ENCODE peak calls at places on chromosomes 3 and 15, in four cellular contexts. W is AG04450, O is aorta, T is brain microvascular endothelial cell. U is an unnamed sample.

GRCh38 chr15:88142141-88142540 is 114.4 kb downstream of the NTRK3 start:
- DNase-seq in W (no peak), O (no peak), T (no peak), U (no peak)

GRCh38 chr3:5138214-5138981 is 16.3 kb downstream of the ARL8B start:
- DNase-seq in W (no peak), O (no peak), T (no peak), U (no peak)

GRCh38 chr15:60844431-60845174 is 365.7 kb upstream of the ICE2 start:
- DNase-seq in W (no peak), O (no peak), T (no peak), U (no peak)

GRCh38 chr15:57406040-57406772 is 29.9 kb downstream of the CGNL1 start:
- DNase-seq in W (no peak), O (no peak), T (no peak), U (no peak)

GRCh38 chr3:131053021-131053420 is 26.3 kb downstream of the NEK11 start:
- DNase-seq in W (no peak), O (no peak), T (no peak), U (no peak)

GRCh38 chr3:29409409-29409808 is 128.5 kb downstream of the RBMS3 start:
- DNase-seq in W (no peak), O (no peak), T (peak; percentile 74), U (no peak)

GRCh38 chr3:154548341-154548740 is 118.4 kb upstream of the GPR149 start:
- DNase-seq in W (no peak), O (no peak), T (no peak), U (no peak)

GRCh38 chr3:107979538-107979937 is 111.3 kb downstream of the CD47 start:
- DNase-seq in W (no peak), O (no peak), T (no peak), U (no peak)

GRCh38 chr15:80173022-80173759 is 20.4 kb downstream of the FAH start:
- DNase-seq in W (no peak), O (no peak), T (peak; percentile 50), U (peak; percentile 38)

GRCh38 chr3:168878655-168879054 is 782.9 kb upstream of the GOLIM4 start:
- DNase-seq in W (no peak), O (no peak), T (peak; percentile 43), U (no peak)

GRCh38 chr3:108887777-108888176 is 65.2 kb downstream of the TRAT1 start:
- DNase-seq in W (no peak), O (no peak), T (no peak), U (no peak)

GRCh38 chr3:40971191-40972168 is 227.8 kb upstream of the CTNNB1 start:
- DNase-seq in W (peak; percentile 65), O (peak; percentile 80), T (peak; percentile 99), U (no peak)

GRCh38 chr15:84840255-84840654 is 23.1 kb downstream of the ALPK3 start:
- DNase-seq in W (no peak), O (no peak), T (no peak), U (no peak)

GRCh38 chr3:12508316-12508715 is 24.0 kb downstream of the TSEN2 start:
- DNase-seq in W (peak; percentile 98), O (no peak), T (peak; percentile 98), U (no peak)

GRCh38 chr3:124775776-124776336 is 45.6 kb downstream of the UMPS start:
- DNase-seq in W (no peak), O (peak; percentile 67), T (no peak), U (no peak)

GRCh38 chr3:170054204-170054603 is 16.4 kb downstream of the GPR160 start:
- DNase-seq in W (no peak), O (no peak), T (no peak), U (no peak)

GRCh38 chr3:141049681-141050080 is 1.5 kb upstream of the SPSB4 start:
- DNase-seq in W (no peak), O (no peak), T (no peak), U (no peak)

DNA sequence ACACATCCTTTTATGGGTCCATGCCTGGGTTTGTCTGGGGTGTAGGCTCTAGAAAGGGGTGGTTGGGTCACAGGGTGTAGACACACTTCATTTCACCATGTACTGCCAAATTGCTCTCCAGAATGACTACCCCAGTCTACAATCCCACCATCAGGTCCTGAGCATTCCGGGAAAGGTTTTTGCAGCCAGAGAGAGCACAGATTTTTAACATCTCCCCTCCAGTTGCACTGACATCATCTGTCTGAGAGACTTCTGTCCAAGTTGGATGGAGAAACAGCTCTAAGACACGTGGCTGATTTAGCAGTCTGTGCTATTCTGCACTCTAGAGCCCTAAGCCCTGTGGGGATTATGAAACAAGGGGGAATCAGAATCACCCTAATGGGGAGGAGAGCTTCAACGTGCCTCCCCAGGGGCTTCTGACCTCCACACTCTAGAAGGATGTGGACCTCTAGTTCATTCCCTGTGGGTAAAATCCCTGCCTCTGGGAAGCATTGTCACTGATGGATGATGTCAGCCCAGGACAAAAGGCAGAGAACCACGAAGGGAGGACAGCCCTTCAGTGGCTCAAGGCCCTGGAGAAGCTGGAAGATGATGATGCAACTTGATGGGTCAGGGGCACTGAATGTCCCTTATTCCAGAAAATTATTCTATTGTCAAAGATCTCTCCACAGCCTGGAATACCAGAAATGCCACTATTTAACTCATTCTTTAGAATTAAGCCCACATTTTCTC is 71.5 kb downstream of the CD200R1L start:
- DNase-seq in W (peak; percentile 36), O (no peak), T (peak; percentile 45), U (no peak)
- H3K27ac ChIP-seq in W (peak overlapping the region; percentile 68), O (no peak overlapping the region), T (peak overlapping the region; percentile 82), U (no peak overlapping the region)

DNA sequence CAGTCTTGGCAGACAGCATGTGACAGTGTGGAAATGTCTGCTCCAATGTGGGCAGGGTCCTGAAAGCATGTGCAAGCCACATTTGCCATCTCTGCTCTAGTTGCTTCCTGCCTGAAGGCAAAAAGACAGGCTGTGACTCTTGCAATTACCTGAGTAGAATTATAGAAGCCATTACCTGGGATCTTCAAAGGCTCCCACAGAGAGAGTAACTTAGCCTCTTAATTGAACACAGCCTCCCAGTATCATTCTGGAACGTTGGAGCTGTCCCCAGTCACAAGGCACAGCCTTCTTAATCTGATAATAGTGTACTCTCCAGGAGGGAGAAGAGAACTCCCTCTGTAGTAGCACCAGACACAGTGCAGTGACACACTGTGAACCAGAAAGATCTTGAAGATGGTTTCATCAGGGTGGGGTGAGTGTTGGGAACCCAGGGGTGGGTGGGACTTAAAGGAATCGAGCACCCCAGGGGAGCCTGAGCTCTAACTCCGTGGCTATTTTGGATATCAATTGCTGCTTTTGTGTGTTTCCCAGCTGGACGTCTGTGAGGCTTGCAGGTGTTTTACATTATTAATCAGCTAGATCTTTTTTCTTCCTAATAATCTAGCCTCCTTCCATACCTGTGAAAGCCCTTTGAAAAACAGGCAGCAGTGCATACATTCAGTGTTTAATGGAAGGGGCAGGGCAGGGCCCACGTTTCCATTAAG is 40.6 kb upstream of the GLCE start:
- DNase-seq in W (no peak), O (no peak), T (no peak), U (no peak)
- H3K27ac ChIP-seq in W (no peak overlapping the region), O (no peak overlapping the region), T (no peak overlapping the region), U (no peak overlapping the region)

DNA sequence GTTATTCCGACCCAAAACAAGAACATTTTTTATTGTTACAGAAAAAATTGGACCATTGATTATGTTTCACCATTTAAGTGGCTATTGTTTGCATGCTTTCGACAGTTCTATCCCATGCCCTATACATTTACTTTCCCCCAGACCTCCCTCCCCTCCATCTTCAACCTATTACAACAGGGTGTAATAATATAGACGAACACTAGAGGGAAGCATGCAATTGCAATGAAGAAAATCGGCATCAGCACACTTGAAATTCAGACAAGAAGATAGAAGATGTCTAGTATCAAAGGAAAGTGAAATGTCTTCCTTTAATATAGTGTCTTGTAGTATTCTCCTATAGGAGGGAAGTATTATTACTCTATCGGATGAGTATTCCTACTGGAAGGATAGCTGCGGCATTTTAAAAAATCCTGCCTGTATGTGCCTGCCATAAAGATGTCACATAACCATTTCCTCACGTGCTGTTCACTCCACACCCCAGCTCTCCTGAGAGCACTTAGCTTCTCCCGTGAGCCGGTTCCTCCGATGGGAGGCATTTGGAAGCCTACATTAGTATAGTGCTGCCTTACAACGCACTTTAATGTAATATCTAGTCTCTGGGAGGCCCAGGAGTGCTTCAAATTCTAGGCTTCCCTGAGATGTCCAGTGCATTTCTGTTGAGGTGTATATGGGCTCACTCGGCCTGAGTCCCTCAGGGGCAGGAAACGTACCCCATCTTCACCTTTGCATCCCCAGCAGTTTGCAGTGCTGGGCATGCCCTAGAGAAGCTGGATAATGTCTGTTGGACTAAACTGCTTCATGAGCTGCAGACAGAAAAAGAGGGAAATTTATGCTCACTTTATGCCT is 17.8 kb upstream of the ERICH6 start:
- DNase-seq in W (peak; percentile 36), O (no peak), T (peak; percentile 29), U (no peak)
- H3K27ac ChIP-seq in W (no peak overlapping the region), O (no peak overlapping the region), T (no peak overlapping the region), U (no peak overlapping the region)

DNA sequence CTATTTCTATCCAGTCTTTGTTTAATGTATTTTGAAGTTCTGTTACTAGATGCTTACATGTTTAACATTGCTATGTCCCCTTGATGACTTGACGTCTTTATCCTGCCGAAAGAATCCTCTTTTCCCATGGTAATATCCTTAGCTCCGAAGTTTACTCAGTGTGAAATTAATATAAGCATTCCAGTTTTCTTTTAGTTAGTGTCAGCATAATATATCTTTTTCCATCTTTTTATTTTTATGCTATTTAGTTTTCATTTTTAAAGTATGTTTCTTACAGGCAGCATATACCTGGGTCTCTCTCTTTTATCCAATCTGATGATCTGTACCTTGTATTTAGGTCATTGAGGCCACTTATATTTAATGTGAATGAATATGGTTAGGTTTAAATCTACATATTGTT is 39.1 kb upstream of the MEF2A start:
- DNase-seq in W (no peak), O (no peak), T (no peak), U (no peak)
- H3K27ac ChIP-seq in W (no peak overlapping the region), O (no peak overlapping the region), T (no peak overlapping the region), U (no peak overlapping the region)

U was measured in caudate nucleus.